ENCODE peak calls at places on chromosomes 5 and 9, in six cellular contexts. N, B, I, T, Q and J are unnamed samples. For H3K4me1, the result is how much of the 10 kb centered on the place peaks cover.

GRCh38 chr9:93829271-93830223 is 125.6 kb downstream of the BARX1 start:
- DNase-seq in T (no peak), I (peak), Q (no peak), B (no peak), N (no peak), J (no peak)

GRCh38 chr5:72096602-72097205 is 10.6 kb upstream of the MAP1B start:
- DNase-seq in N (no peak), I (no peak), Q (no peak), T (no peak), B (no peak), J (no peak)

GRCh38 chr5:179176166-179176565 is 116.0 kb downstream of the ZNF354C start:
- DNase-seq in N (peak), I (no peak), T (no peak), Q (no peak), B (no peak), J (no peak)

GRCh38 chr5:149936044-149936699 is 8.4 kb downstream of the PDE6A start:
- DNase-seq in T (no peak), N (no peak), B (no peak), Q (no peak), I (no peak), J (no peak)

GRCh38 chr9:30774326-30774725 is 1610.1 kb upstream of the ACO1 start:
- DNase-seq in T (peak), B (peak), I (peak), Q (no peak), N (no peak), J (no peak)

GRCh38 chr9:105457560-105458294 is 9.9 kb downstream of the FSD1L start:
- DNase-seq in I (peak), N (peak), T (no peak), B (no peak), Q (no peak), J (no peak)

GRCh38 chr9:93577940-93578682 is 1.7 kb downstream of the PHF2 start:
- DNase-seq in B (no peak), I (no peak), Q (no peak), T (no peak), N (no peak), J (peak)

GRCh38 chr9:32968101-32969011 is 33.1 kb downstream of the APTX start:
- DNase-seq in I (no peak), T (peak), N (no peak), Q (peak), B (peak), J (no peak)

GRCh38 chr5:54659651-54660050 is 142.1 kb downstream of the SNX18 start:
- DNase-seq in I (no peak), T (no peak), N (peak), B (no peak), Q (no peak), J (no peak)

GRCh38 chr5:168740055-168740820 is 161.1 kb upstream of the PANK3 start:
- DNase-seq in I (no peak), T (no peak), B (no peak), Q (no peak), N (no peak), J (peak)

GRCh38 chr5:33319841-33320240 is 120.9 kb upstream of the TARS1 start:
- DNase-seq in T (no peak), B (no peak), N (no peak), I (no peak), Q (no peak), J (no peak)

GRCh38 chr5:177228751-177229150 is 74.8 kb downstream of the RAB24 start:
- DNase-seq in I (no peak), N (no peak), Q (no peak), B (no peak), T (no peak), J (no peak)

GRCh38 chr5:15610216-15610615 is 110.2 kb downstream of the FBXL7 start:
- DNase-seq in N (no peak), T (no peak), Q (no peak), B (peak), I (no peak), J (no peak)

GRCh38 chr5:26024774-26025173 is 1013.6 kb downstream of the CDH9 start:
- DNase-seq in Q (no peak), B (peak), T (peak), N (no peak), I (no peak), J (no peak)

GRCh38 chr5:17317499-17317898 is 100.1 kb downstream of the BASP1 start:
- DNase-seq in B (no peak), N (no peak), I (no peak), Q (peak), T (no peak), J (no peak)

GRCh38 chr5:135230326-135230925 is 168.6 kb downstream of the MACROH2A1 start:
- DNase-seq in T (peak), I (peak), B (no peak), N (peak), Q (peak), J (no peak)

GRCh38 chr9:20405086-20405485 is 217.2 kb downstream of the MLLT3 start:
- DNase-seq in I (no peak), N (no peak), Q (no peak), B (no peak), T (no peak), J (no peak)

GRCh38 chr5:68875351-68875750 is 218.5 kb upstream of the SLC30A5 start:
- DNase-seq in N (no peak), T (no peak), Q (no peak), B (no peak), I (no peak), J (no peak)

GRCh38 chr5:31948006-31948405 is 226.1 kb downstream of the GOLPH3 start:
- DNase-seq in B (no peak), I (no peak), Q (no peak), N (no peak), T (no peak), J (no peak)

GRCh38 chr9:16970321-16970720 is 99.9 kb upstream of the BNC2 start:
- DNase-seq in I (no peak), T (no peak), N (no peak), B (no peak), Q (no peak), J (no peak)

GRCh38 chr9:89418882-89419641 is 78.9 kb downstream of the SEMA4D start:
- DNase-seq in B (no peak), T (no peak), N (no peak), Q (peak), I (no peak), J (no peak)

GRCh38 chr5:14211818-14212799 is 69.0 kb downstream of the TRIO start:
- DNase-seq in I (no peak), N (no peak), T (no peak), Q (peak), B (no peak), J (no peak)

GRCh38 chr5:179272326-179273073 is 72.8 kb downstream of the ADAMTS2 start:
- DNase-seq in Q (no peak), I (peak), T (no peak), N (peak), B (no peak), J (no peak)

GRCh38 chr5:150522504-150523464 is 14.9 kb downstream of the NDST1 start:
- DNase-seq in Q (peak), T (peak), I (no peak), N (no peak), B (no peak), J (no peak)

GRCh38 chr5:159163027-159163699 is 46.2 kb downstream of the RNF145 start:
- DNase-seq in T (no peak), I (no peak), Q (no peak), N (no peak), B (no peak), J (no peak)

GRCh38 chr9:111582888-111583287 is 16.6 kb downstream of the PTGR1 start:
- DNase-seq in N (no peak), T (no peak), Q (no peak), B (no peak), I (no peak), J (no peak)

GRCh38 chr9:29150606-29151005 is 1577.3 kb upstream of the C9orf72 start:
- DNase-seq in B (no peak), T (no peak), N (no peak), Q (no peak), I (no peak), J (no peak)

GRCh38 chr9:18969095-18969494 is 63.9 kb downstream of the SAXO1 start:
- DNase-seq in I (no peak), Q (no peak), B (no peak), N (no peak), T (no peak), J (no peak)

GRCh38 chr5:177598477-177598876 is 1.5 kb upstream of the B4GALT7 start:
- DNase-seq in Q (no peak), N (peak), B (no peak), I (no peak), T (no peak), J (peak)

GRCh38 chr5:149421372-149421685 is 42.2 kb upstream of the IL17B start:
- DNase-seq in T (no peak), B (no peak), N (no peak), I (no peak), Q (no peak), J (no peak)

GRCh38 chr9:16344343-16344742 is 526.1 kb downstream of the BNC2 start:
- DNase-seq in I (no peak), N (no peak), Q (no peak), T (no peak), B (no peak), J (no peak)

GRCh38 chr9:79256691-79257213 is 315.0 kb upstream of the TLE4 start:
- DNase-seq in B (peak), N (no peak), T (no peak), Q (peak), I (peak), J (no peak)

GRCh38 chr5:72248352-72249032 is 71.5 kb downstream of the MRPS27 start:
- DNase-seq in T (no peak), I (no peak), N (peak), B (peak), Q (peak), J (no peak)

GRCh38 chr5:16994576-16994975 is 58.5 kb upstream of the MYO10 start:
- DNase-seq in Q (no peak), N (no peak), I (no peak), B (peak), T (no peak), J (no peak)

GRCh38 chr5:151899400-151899799 is 25.3 kb downstream of the GLRA1 start:
- DNase-seq in I (no peak), T (no peak), N (no peak), B (no peak), Q (no peak), J (no peak)

GRCh38 chr5:125199968-125200841 is 453.8 kb upstream of the ZNF608 start:
- DNase-seq in N (no peak), B (peak), I (no peak), T (no peak), Q (no peak), J (no peak)

GRCh38 chr9:81825831-81826540 is 102.2 kb upstream of the SPATA31D4 start:
- DNase-seq in I (no peak), N (no peak), T (no peak), Q (no peak), B (no peak), J (no peak)

GRCh38 chr9:126604059-126604685 is 9.6 kb upstream of the LMX1B start:
- DNase-seq in I (peak), N (no peak), Q (no peak), B (no peak), T (no peak), J (no peak)

GRCh38 chr9:126595982-126596381 is 17.7 kb upstream of the LMX1B start:
- DNase-seq in T (no peak), N (no peak), B (no peak), Q (no peak), I (no peak), J (no peak)

GRCh38 chr9:126604706-126605105 is 9.0 kb upstream of the LMX1B start:
- DNase-seq in I (no peak), Q (no peak), B (no peak), T (no peak), N (no peak), J (no peak)

GRCh38 chr9:126599047-126599650 is 14.6 kb upstream of the LMX1B start:
- DNase-seq in N (no peak), Q (no peak), B (peak), T (no peak), I (no peak), J (no peak)
- TF ChIP-seq CTCF in N (no peak), Q (no peak), B (peak), T (no peak), I (no peak), J (no peak)

DNA sequence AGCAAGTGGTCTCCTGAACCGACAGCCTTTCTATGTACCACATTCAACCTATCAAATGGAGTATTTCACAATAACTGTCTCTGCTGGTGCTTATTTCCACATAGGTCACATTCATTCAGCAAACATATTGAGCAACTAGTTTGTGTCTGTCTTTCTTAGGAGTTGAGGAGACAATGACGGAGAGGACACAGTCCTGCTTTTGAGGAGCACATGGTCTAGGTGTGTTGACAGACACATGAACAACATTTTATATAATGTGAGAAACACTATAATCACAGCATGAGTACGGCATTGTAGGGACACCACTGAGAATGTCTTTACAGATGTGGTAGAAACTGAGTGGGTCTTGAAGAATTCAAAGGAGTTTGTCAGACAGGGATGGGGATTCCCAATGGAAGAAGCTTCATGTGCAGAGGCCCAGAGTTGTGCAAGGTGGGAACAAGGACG is 28.5 kb downstream of the NFIL3 start:
- DNase-seq in I (no peak), B (no peak), Q (no peak), T (peak), N (no peak), J (no peak)
- TF ChIP-seq POLR2AphosphoS5 in I (peak), B (no peak), Q (no peak), T (no peak), N (no peak), J (peak)

DNA sequence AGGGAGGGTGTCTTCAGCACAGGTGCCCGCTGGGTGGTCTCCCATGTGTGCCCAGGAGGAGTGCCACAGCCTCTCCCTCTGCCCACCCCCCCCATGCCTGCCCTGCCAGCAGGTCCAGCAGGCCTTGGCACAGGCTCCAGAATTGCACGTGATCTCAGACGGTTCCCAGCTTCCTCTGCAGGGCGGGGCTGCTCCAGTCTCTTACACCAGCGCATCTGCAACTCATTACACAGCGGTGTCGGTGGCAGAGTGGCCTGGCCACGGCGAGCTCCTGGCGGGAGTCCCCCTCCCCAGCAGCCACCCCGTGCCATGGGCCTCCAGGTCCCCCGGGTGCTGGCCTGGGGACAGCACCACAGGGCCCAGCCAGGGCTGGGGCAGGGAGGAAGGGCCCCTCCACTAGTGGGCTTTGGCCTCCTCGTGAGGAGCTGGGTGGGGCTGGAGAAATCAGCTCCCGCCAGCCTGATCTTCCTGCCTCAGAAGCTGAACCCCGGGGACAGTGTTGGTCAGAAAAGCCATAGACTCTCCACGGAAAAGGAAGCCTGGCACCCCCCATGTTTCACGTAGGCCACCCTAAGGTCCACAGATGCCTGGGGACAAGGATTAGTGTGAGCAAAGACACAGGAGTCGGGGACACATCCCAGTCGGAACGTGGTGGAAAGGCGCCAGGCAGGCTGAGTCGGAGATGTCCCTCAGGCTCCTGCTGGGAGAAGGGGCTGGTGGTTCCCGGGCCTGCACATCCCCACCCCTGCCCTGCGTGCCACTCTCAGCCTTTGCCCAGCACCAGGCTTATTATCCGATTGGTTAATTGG is 40.2 kb downstream of the RXRA start:
- DNase-seq in Q (peak), I (peak), N (peak), T (no peak), B (no peak), J (peak)
- H3K4me1 ChIP-seq in Q (under half), I (half or more), N (under half), T (half or more), B (under half), J (half or more)

GRCh38 chr5:129094924-129095797 is 612 bp downstream of the ISOC1 start:
- DNase-seq in Q (peak), T (peak), I (peak), B (peak), N (peak), J (peak)

GRCh38 chr5:129098488-129099183 is 4.1 kb downstream of the ISOC1 start:
- DNase-seq in Q (no peak), N (no peak), I (no peak), T (no peak), B (no peak), J (no peak)

GRCh38 chr5:129096382-129096991 is 1.9 kb downstream of the ISOC1 start:
- DNase-seq in I (no peak), Q (no peak), B (peak), T (no peak), N (no peak), J (no peak)

GRCh38 chr5:129097498-129098296 is 3.1 kb downstream of the ISOC1 start:
- DNase-seq in N (no peak), T (no peak), B (no peak), I (no peak), Q (no peak), J (no peak)

GRCh38 chr5:129094087-129094923 is at the start of gene ISOC1:
- DNase-seq in N (peak), B (peak), I (peak), T (peak), Q (peak), J (peak)
- TF ChIP-seq CTCF in N (no peak), B (no peak), I (no peak), T (peak), Q (no peak), J (peak)

DNA sequence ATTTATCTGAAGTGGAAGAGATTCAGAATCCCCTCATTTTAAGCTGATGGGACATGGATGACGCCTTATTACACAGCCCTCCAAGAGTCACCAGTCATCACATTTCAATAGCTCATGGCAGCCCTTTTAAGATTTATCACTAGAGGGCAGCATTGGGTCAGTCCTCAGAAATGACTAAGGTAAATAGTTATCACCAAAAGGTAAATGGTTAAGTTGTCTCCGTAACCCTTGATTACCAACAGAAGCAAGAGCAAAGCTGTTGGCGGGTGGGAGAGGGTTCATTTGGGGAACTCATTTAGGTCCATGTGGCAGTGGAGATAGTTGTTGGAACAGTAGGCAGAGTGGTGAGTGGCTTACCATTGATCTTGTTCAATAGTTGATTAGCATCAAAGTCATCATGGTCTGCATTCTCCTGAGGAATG is 12.0 kb upstream of the C9 start:
- DNase-seq in N (no peak), I (no peak), Q (peak), T (peak), B (peak), J (no peak)
- TF ChIP-seq POLR2AphosphoS5 in N (no peak), I (no peak), Q (no peak), T (no peak), B (no peak), J (no peak)

GRCh38 chr5:3891118-3891517 is 295.5 kb downstream of the IRX1 start:
- DNase-seq in Q (no peak), B (peak), N (no peak), I (no peak), T (no peak), J (no peak)
- H3K4me1 ChIP-seq in Q (under half), B (under half), N (under half), I (under half), T (under half), J (under half)

DNA sequence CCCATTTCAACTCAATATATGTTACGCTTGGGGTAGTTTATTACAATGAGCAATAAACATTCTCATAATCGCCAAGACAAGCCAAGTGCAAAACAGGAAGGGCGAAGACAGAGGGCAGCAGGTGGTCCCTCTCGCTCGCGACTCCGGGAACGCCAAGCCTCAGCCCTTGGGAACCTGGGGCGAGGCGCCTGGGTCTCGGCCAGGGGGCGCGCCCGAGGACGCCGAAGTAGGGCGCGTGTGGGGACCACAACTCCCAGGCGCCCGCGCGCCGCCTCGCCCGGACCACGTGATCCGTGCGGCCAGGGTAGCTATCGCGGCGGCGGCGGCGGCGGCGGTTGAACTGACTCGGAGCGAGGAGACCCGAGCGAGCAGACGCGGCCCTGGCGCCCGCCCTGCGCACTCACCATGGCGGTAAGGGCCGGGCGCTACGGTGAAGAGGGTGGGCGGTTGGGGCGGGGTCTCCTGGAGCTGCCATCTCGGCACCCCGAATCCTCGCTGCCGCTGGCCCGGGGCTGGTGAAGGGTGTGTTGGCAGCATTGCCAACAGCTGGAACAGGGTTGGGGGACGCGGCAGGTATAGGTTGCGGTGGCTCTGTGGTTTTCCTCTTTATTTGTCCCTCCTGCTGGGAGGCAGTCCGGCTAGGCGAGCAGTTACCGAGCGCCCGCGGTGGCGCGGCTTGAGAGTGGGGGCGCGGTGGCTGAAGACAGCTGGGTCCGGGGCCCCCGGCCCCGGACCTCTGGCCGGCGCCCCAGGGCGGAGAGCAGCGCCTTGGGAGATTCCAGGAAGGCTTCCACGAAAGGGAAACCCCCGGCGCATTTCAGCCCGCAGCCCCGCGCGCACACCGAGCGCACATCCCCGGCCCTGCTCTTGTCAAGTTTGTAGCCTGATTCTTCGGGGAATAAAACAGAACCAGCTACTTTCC is at the start of gene SLC31A2:
- DNase-seq in T (peak), B (peak), N (peak), I (peak), Q (peak), J (no peak)
- TF ChIP-seq CTCF in T (peak), B (peak), N (no peak), I (peak), Q (no peak), J (peak)